ENCODE peak calls at places on chromosome 11, in eight cellular contexts. One of them, this sample, is unnamed.

GRCh38 chr11:128716231-128716630 is 22.4 kb downstream of the FLI1 start:
- DNase-seq in dorsolateral prefrontal cortex: no peak
- DNase-seq in AG09309: no peak
- DNase-seq in AG04450: no peak
- DNase-seq in right lobe of liver: peak
- DNase-seq in epithelial cell of esophagus: no peak
- DNase-seq in epithelial cell of proximal tubule: no peak
- DNase-seq in fibroblast of villous mesenchyme: peak
- DNase-seq in this sample: no peak

GRCh38 chr11:11292839-11293238 is 60.2 kb downstream of the CSNK2A3 start:
- DNase-seq in dorsolateral prefrontal cortex: no peak
- DNase-seq in AG09309: no peak
- DNase-seq in AG04450: no peak
- DNase-seq in right lobe of liver: no peak
- DNase-seq in epithelial cell of esophagus: no peak
- DNase-seq in epithelial cell of proximal tubule: no peak
- DNase-seq in fibroblast of villous mesenchyme: no peak
- DNase-seq in this sample: no peak

GRCh38 chr11:77793972-77794371 is 26.6 kb downstream of the RSF1 start:
- DNase-seq in dorsolateral prefrontal cortex: no peak
- DNase-seq in AG09309: no peak
- DNase-seq in AG04450: no peak
- DNase-seq in right lobe of liver: no peak
- DNase-seq in epithelial cell of esophagus: no peak
- DNase-seq in epithelial cell of proximal tubule: no peak
- DNase-seq in fibroblast of villous mesenchyme: no peak
- DNase-seq in this sample: no peak

GRCh38 chr11:45754261-45754709 is 50.7 kb upstream of the SLC35C1 start:
- DNase-seq in dorsolateral prefrontal cortex: no peak
- DNase-seq in AG09309: no peak
- DNase-seq in AG04450: no peak
- DNase-seq in right lobe of liver: no peak
- DNase-seq in epithelial cell of esophagus: no peak
- DNase-seq in epithelial cell of proximal tubule: no peak
- DNase-seq in fibroblast of villous mesenchyme: peak
- DNase-seq in this sample: no peak

GRCh38 chr11:128848815-128849455 is 18.2 kb downstream of the KCNJ1 start:
- DNase-seq in dorsolateral prefrontal cortex: no peak
- DNase-seq in AG09309: no peak
- DNase-seq in AG04450: no peak
- DNase-seq in right lobe of liver: no peak
- DNase-seq in epithelial cell of esophagus: peak
- DNase-seq in epithelial cell of proximal tubule: no peak
- DNase-seq in fibroblast of villous mesenchyme: peak
- DNase-seq in this sample: peak

GRCh38 chr11:33530824-33531223 is 169.8 kb downstream of the C11orf91 start:
- DNase-seq in dorsolateral prefrontal cortex: no peak
- DNase-seq in AG09309: no peak
- DNase-seq in AG04450: no peak
- DNase-seq in right lobe of liver: no peak
- DNase-seq in epithelial cell of esophagus: no peak
- DNase-seq in epithelial cell of proximal tubule: no peak
- DNase-seq in fibroblast of villous mesenchyme: peak
- DNase-seq in this sample: no peak

GRCh38 chr11:78828582-78829520 is 254.2 kb upstream of the NARS2 start:
- DNase-seq in dorsolateral prefrontal cortex: no peak
- DNase-seq in AG09309: peak
- DNase-seq in AG04450: no peak
- DNase-seq in right lobe of liver: no peak
- DNase-seq in epithelial cell of esophagus: peak
- DNase-seq in epithelial cell of proximal tubule: no peak
- DNase-seq in fibroblast of villous mesenchyme: no peak
- DNase-seq in this sample: no peak

GRCh38 chr11:1770061-1770460 is 6.3 kb upstream of the CTSD start:
- DNase-seq in dorsolateral prefrontal cortex: no peak
- DNase-seq in AG09309: no peak
- DNase-seq in AG04450: no peak
- DNase-seq in right lobe of liver: no peak
- DNase-seq in epithelial cell of esophagus: no peak
- DNase-seq in epithelial cell of proximal tubule: no peak
- DNase-seq in fibroblast of villous mesenchyme: no peak
- DNase-seq in this sample: no peak

GRCh38 chr11:113240389-113240788 is 74.0 kb upstream of the TTC12 start:
- DNase-seq in dorsolateral prefrontal cortex: no peak
- DNase-seq in AG09309: no peak
- DNase-seq in AG04450: no peak
- DNase-seq in right lobe of liver: no peak
- DNase-seq in epithelial cell of esophagus: no peak
- DNase-seq in epithelial cell of proximal tubule: no peak
- DNase-seq in fibroblast of villous mesenchyme: no peak
- DNase-seq in this sample: no peak

GRCh38 chr11:133064152-133064877 is 468.0 kb downstream of the OPCML start:
- DNase-seq in dorsolateral prefrontal cortex: peak
- DNase-seq in AG09309: no peak
- DNase-seq in AG04450: peak
- DNase-seq in right lobe of liver: peak
- DNase-seq in epithelial cell of esophagus: peak
- DNase-seq in epithelial cell of proximal tubule: no peak
- DNase-seq in fibroblast of villous mesenchyme: no peak
- DNase-seq in this sample: peak

GRCh38 chr11:2109541-2110019 is 29.6 kb downstream of the IGF2 start:
- DNase-seq in dorsolateral prefrontal cortex: no peak
- DNase-seq in AG09309: no peak
- DNase-seq in AG04450: no peak
- DNase-seq in right lobe of liver: no peak
- DNase-seq in epithelial cell of esophagus: no peak
- DNase-seq in epithelial cell of proximal tubule: no peak
- DNase-seq in fibroblast of villous mesenchyme: peak
- DNase-seq in this sample: no peak

GRCh38 chr11:101618691-101619090 is 34.9 kb upstream of the TRPC6 start:
- DNase-seq in dorsolateral prefrontal cortex: no peak
- DNase-seq in AG09309: no peak
- DNase-seq in AG04450: peak
- DNase-seq in right lobe of liver: no peak
- DNase-seq in epithelial cell of esophagus: peak
- DNase-seq in epithelial cell of proximal tubule: no peak
- DNase-seq in fibroblast of villous mesenchyme: peak
- DNase-seq in this sample: no peak

GRCh38 chr11:101617735-101618332 is 34.0 kb upstream of the TRPC6 start:
- DNase-seq in dorsolateral prefrontal cortex: no peak
- DNase-seq in AG09309: no peak
- DNase-seq in AG04450: no peak
- DNase-seq in right lobe of liver: no peak
- DNase-seq in epithelial cell of esophagus: peak
- DNase-seq in epithelial cell of proximal tubule: no peak
- DNase-seq in fibroblast of villous mesenchyme: no peak
- DNase-seq in this sample: no peak

DNA sequence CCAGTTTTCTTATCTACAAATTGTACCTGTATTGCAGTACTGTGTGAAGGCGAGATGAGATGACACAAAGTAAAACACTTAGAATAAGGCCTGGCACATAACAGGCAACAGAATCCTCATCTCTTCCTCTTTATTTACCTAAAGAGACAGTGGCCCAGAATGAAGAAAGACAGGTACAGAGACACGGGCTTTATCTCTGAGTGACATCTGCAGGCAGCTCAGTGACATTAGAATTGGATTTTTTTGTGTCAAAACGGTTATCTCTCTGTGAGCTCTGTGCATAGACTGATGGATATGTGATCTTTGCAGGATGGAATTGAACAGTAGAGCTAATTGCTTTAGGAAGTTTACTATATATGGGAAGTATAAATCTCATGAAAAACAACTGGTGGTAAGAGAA is 36.2 kb upstream of the TRPC6 start:
- DNase-seq in dorsolateral prefrontal cortex: no peak
- DNase-seq in AG09309: no peak
- DNase-seq in AG04450: no peak
- DNase-seq in right lobe of liver: no peak
- DNase-seq in epithelial cell of esophagus: no peak
- DNase-seq in epithelial cell of proximal tubule: no peak
- DNase-seq in fibroblast of villous mesenchyme: no peak
- DNase-seq in this sample: peak
- TF ChIP-seq CTCF in dorsolateral prefrontal cortex: no peak
- TF ChIP-seq CTCF in AG09309: no peak
- TF ChIP-seq CTCF in AG04450: no peak
- TF ChIP-seq CTCF in right lobe of liver: no peak
- TF ChIP-seq CTCF in epithelial cell of esophagus: no peak
- TF ChIP-seq CTCF in epithelial cell of proximal tubule: no peak
- TF ChIP-seq CTCF in fibroblast of villous mesenchyme: no peak
- TF ChIP-seq CTCF in this sample: peak

GRCh38 chr11:382081-382643 is 11.8 kb upstream of the PKP3 start:
- DNase-seq in dorsolateral prefrontal cortex: no peak
- DNase-seq in AG09309: no peak
- DNase-seq in AG04450: no peak
- DNase-seq in right lobe of liver: no peak
- DNase-seq in epithelial cell of esophagus: no peak
- DNase-seq in epithelial cell of proximal tubule: no peak
- DNase-seq in fibroblast of villous mesenchyme: no peak
- DNase-seq in this sample: no peak
- H3K4me3 ChIP-seq in dorsolateral prefrontal cortex: no peak
- H3K4me3 ChIP-seq in AG09309: no peak
- H3K4me3 ChIP-seq in AG04450: no peak
- H3K4me3 ChIP-seq in right lobe of liver: no peak
- H3K4me3 ChIP-seq in epithelial cell of esophagus: no peak
- H3K4me3 ChIP-seq in epithelial cell of proximal tubule: no peak
- H3K4me3 ChIP-seq in fibroblast of villous mesenchyme: no peak
- H3K4me3 ChIP-seq in this sample: no peak

DNA sequence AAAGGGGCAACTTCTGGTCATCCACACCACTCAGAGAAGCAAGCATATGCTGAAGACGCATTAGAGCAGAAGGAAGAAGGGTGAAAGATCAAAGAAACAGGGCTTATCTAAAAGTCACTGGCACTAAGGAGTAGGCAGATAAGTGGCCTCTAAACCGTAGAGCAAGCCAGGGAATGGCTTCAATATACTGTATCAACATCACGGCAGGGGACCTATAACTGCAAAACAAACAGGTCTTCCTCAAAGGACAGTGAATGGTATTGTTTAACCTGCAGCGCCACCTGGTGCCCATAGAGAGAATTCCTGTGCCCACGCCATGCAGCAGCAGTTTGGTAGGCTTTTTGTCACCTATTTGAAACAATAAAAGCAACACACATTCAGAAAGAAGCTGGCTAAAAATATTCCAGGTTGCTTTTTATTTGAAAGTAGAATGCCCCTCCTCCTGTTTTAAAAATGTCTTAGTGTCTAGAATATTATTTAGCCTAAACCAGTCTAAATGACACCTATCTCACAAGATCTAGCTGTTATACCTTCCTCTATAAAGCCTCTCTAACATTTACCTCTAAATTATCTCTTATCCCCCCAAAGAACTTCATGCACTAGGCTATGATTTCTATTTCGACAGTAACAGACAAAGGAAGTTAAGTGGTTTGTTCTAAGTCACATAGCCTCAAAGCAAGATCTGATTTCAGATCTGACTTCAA is 21.8 kb downstream of the SNX19 start:
- DNase-seq in dorsolateral prefrontal cortex: peak
- DNase-seq in AG09309: no peak
- DNase-seq in AG04450: peak
- DNase-seq in right lobe of liver: peak
- DNase-seq in epithelial cell of esophagus: peak
- DNase-seq in epithelial cell of proximal tubule: no peak
- DNase-seq in fibroblast of villous mesenchyme: peak
- DNase-seq in this sample: peak
- TF ChIP-seq CTCF in dorsolateral prefrontal cortex: peak
- TF ChIP-seq CTCF in AG09309: peak
- TF ChIP-seq CTCF in AG04450: peak
- TF ChIP-seq CTCF in right lobe of liver: peak
- TF ChIP-seq CTCF in epithelial cell of esophagus: peak
- TF ChIP-seq CTCF in epithelial cell of proximal tubule: peak
- TF ChIP-seq CTCF in fibroblast of villous mesenchyme: peak
- TF ChIP-seq CTCF in this sample: peak

GRCh38 chr11:118437046-118437735 is 899 bp downstream of the KMT2A start:
- DNase-seq in dorsolateral prefrontal cortex: no peak
- DNase-seq in AG09309: no peak
- DNase-seq in AG04450: no peak
- DNase-seq in right lobe of liver: peak
- DNase-seq in epithelial cell of esophagus: peak
- DNase-seq in epithelial cell of proximal tubule: no peak
- DNase-seq in fibroblast of villous mesenchyme: peak
- DNase-seq in this sample: no peak

GRCh38 chr11:118439656-118440055 is 3.4 kb downstream of the KMT2A start:
- DNase-seq in dorsolateral prefrontal cortex: no peak
- DNase-seq in AG09309: no peak
- DNase-seq in AG04450: no peak
- DNase-seq in right lobe of liver: no peak
- DNase-seq in epithelial cell of esophagus: no peak
- DNase-seq in epithelial cell of proximal tubule: no peak
- DNase-seq in fibroblast of villous mesenchyme: no peak
- DNase-seq in this sample: no peak

GRCh38 chr11:118437736-118438125 is 1.4 kb downstream of the KMT2A start:
- DNase-seq in dorsolateral prefrontal cortex: peak
- DNase-seq in AG09309: no peak
- DNase-seq in AG04450: no peak
- DNase-seq in right lobe of liver: peak
- DNase-seq in epithelial cell of esophagus: peak
- DNase-seq in epithelial cell of proximal tubule: no peak
- DNase-seq in fibroblast of villous mesenchyme: peak
- DNase-seq in this sample: no peak

GRCh38 chr11:118436639-118437045 is 350 bp downstream of the KMT2A start:
- DNase-seq in dorsolateral prefrontal cortex: no peak
- DNase-seq in AG09309: no peak
- DNase-seq in AG04450: no peak
- DNase-seq in right lobe of liver: peak
- DNase-seq in epithelial cell of esophagus: peak
- DNase-seq in epithelial cell of proximal tubule: no peak
- DNase-seq in fibroblast of villous mesenchyme: peak
- DNase-seq in this sample: no peak

GRCh38 chr11:118438314-118438931 is 2.1 kb downstream of the KMT2A start:
- DNase-seq in dorsolateral prefrontal cortex: peak
- DNase-seq in AG09309: peak
- DNase-seq in AG04450: peak
- DNase-seq in right lobe of liver: no peak
- DNase-seq in epithelial cell of esophagus: peak
- DNase-seq in epithelial cell of proximal tubule: no peak
- DNase-seq in fibroblast of villous mesenchyme: peak
- DNase-seq in this sample: no peak
- H3K4me3 ChIP-seq in dorsolateral prefrontal cortex: peak
- H3K4me3 ChIP-seq in AG09309: peak
- H3K4me3 ChIP-seq in AG04450: peak
- H3K4me3 ChIP-seq in right lobe of liver: peak
- H3K4me3 ChIP-seq in epithelial cell of esophagus: peak
- H3K4me3 ChIP-seq in epithelial cell of proximal tubule: peak
- H3K4me3 ChIP-seq in fibroblast of villous mesenchyme: peak
- H3K4me3 ChIP-seq in this sample: no peak